ENCODE peak calls at places on chromosomes 12 and 14, in nine cellular contexts. V is GM23338, T is suprapubic skin, F is Panc1, P is GM12892, Z is spleen, Y is HCT116, G is upper lobe of left lung, H is HL-60. B is an unnamed sample.

GRCh38 chr12:55072093-55072492 is 52.3 kb downstream of the NEUROD4 start:
- DNase-seq in P (no peak), G (peak; percentile 36), Z (peak; percentile 92), V (peak; percentile 78), F (no peak), T (no peak), Y (peak; percentile 22), H (peak; percentile 74), B (no peak)

GRCh38 chr14:92863281-92863680 is 59.7 kb upstream of the CHGA start:
- DNase-seq in Y (no peak), Z (no peak), V (no peak), P (no peak), G (no peak), F (no peak), T (no peak), H (no peak), B (no peak)

GRCh38 chr12:70692681-70693288 is 55.6 kb upstream of the PTPRB start:
- DNase-seq in V (peak; percentile 62), Y (peak; percentile 6), Z (no peak), F (no peak), H (no peak), P (no peak), G (no peak), T (no peak), B (no peak)

GRCh38 chr12:74620932-74621331 is 83.3 kb downstream of the ATXN7L3B start:
- DNase-seq in F (no peak), V (no peak), P (no peak), Y (no peak), T (no peak), Z (no peak), G (no peak), H (no peak), B (no peak)

GRCh38 chr12:96907681-96908163 is 665 bp downstream of the NEDD1 start:
- DNase-seq in V (peak; percentile 56), Z (peak; percentile 76), P (no peak), F (no peak), G (no peak), H (peak; percentile 26), T (no peak), Y (no peak), B (no peak)

GRCh38 chr14:84961637-84962036 is 568.3 kb upstream of the FLRT2 start:
- DNase-seq in V (no peak), Y (no peak), T (no peak), H (no peak), F (no peak), P (no peak), G (no peak), Z (no peak), B (no peak)

GRCh38 chr12:57111046-57111698 is at the start of gene STAT6:
- DNase-seq in T (peak; percentile 94), H (peak; percentile 96), Y (no peak), Z (peak; percentile 96), G (no peak), V (peak; percentile 77), P (peak; percentile 75), F (no peak), B (no peak)

GRCh38 chr14:79395061-79395460 is 816.2 kb downstream of the DIO2 start:
- DNase-seq in F (no peak), Y (no peak), H (no peak), V (no peak), P (no peak), G (no peak), T (no peak), Z (no peak), B (no peak)

GRCh38 chr14:49972199-49972671 is 79.4 kb downstream of the ARF6 start:
- DNase-seq in Z (no peak), T (no peak), H (no peak), F (peak; percentile 51), G (no peak), V (no peak), P (no peak), Y (no peak), B (no peak)

GRCh38 chr12:3453947-3454675 is 36.9 kb upstream of the PRMT8 start:
- DNase-seq in H (no peak), T (no peak), G (peak; percentile 63), Y (peak; percentile 70), F (no peak), P (no peak), Z (no peak), V (peak; percentile 29), B (no peak)

GRCh38 chr12:1122803-1123202 is 131.8 kb downstream of the ERC1 start:
- DNase-seq in Z (no peak), P (no peak), T (no peak), F (no peak), Y (no peak), H (peak; percentile 79), G (no peak), V (no peak), B (no peak)

GRCh38 chr12:11836964-11837286 is 187.5 kb downstream of the ETV6 start:
- DNase-seq in Z (no peak), G (no peak), F (no peak), V (no peak), T (no peak), Y (no peak), H (no peak), P (no peak), B (no peak)

GRCh38 chr14:81137316-81137715 is 83.4 kb downstream of the GTF2A1 start:
- DNase-seq in P (no peak), Y (no peak), Z (no peak), G (no peak), V (no peak), T (no peak), H (no peak), F (no peak), B (no peak)

GRCh38 chr14:87745507-87746118 is 247.4 kb downstream of the GALC start:
- DNase-seq in F (peak; percentile 38), G (no peak), H (peak; percentile 45), P (no peak), V (peak; percentile 79), Y (peak; percentile 3), Z (no peak), T (no peak), B (no peak)

GRCh38 chr12:59194794-59195193 is 274.5 kb upstream of the LRIG3 start:
- DNase-seq in Y (no peak), P (no peak), V (peak; percentile 69), Z (no peak), F (no peak), T (no peak), H (no peak), G (no peak), B (no peak)

GRCh38 chr14:104753528-104754212 is 723 bp downstream of the SIVA1 start:
- DNase-seq in Z (no peak), G (peak; percentile 87), P (no peak), F (no peak), T (no peak), H (no peak), Y (no peak), V (peak; percentile 44), B (no peak)

GRCh38 chr14:104751539-104752337 is 1.2 kb upstream of the SIVA1 start:
- DNase-seq in V (no peak), T (no peak), P (no peak), Z (peak; percentile 93), H (peak; percentile 61), F (no peak), G (peak; percentile 91), Y (no peak), B (no peak)

GRCh38 chr14:104752735-104753527 is at the start of gene SIVA1:
- DNase-seq in F (peak; percentile 93), H (peak; percentile 100), Y (peak; percentile 98), P (peak; percentile 100), V (peak; percentile 100), T (peak; percentile 100), Z (peak; percentile 100), G (peak; percentile 100), B (peak; percentile 99)

GRCh38 chr14:104750658-104751057 is 2.3 kb upstream of the SIVA1 start:
- DNase-seq in T (no peak), H (no peak), Y (no peak), F (no peak), G (no peak), Z (peak; percentile 57), P (no peak), V (no peak), B (no peak)

DNA sequence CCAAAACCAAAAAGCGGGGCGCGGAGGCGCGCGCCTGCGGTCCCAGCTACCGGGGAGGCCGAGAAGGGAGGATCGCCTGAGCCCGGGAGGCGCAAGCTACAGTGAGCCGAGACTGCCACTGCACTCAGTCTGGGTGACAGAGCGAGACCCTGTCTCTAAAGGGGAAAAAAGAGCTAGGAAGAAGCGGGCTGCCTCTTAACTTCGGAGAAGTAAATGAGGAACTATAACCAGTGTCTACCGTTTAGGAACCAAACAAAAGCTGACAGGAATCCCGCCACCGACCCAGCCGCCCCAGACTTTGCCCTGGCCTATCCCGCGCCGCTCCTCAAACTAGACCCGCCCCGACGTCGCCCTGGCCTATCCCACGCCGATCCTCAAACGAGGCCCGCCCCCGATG is 611 bp upstream of the SIVA1 start:
- DNase-seq in Y (no peak), Z (no peak), T (no peak), F (no peak), V (no peak), P (no peak), H (no peak), G (no peak), B (no peak)
- TF ChIP-seq POLR2AphosphoS5 in Y (peak; percentile 28), Z (no peak), T (no peak), F (peak; percentile 45), V (no peak), P (peak; percentile 61), H (peak; percentile 79), G (no peak), B (no peak)

DNA sequence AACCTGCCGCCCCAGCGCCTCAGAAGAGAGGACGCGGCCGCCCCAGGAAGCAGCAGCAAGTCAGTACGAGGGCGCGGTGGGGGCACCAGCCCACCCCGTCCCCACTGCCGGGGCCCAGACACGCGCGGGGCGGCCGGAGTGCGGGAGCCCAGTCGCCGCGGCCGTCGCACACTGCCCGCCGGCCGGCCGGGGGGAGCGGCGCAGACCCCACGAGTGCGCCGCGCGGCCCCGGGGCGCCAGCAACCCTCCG is 965 bp downstream of the HMGA2 start:
- DNase-seq in G (no peak), H (no peak), T (no peak), F (no peak), Y (no peak), V (no peak), Z (no peak), P (no peak), B (no peak)
- TF ChIP-seq POLR2AphosphoS5 in G (no peak), H (no peak), T (no peak), F (no peak), Y (no peak), V (no peak), Z (no peak), P (no peak), B (no peak)

DNA sequence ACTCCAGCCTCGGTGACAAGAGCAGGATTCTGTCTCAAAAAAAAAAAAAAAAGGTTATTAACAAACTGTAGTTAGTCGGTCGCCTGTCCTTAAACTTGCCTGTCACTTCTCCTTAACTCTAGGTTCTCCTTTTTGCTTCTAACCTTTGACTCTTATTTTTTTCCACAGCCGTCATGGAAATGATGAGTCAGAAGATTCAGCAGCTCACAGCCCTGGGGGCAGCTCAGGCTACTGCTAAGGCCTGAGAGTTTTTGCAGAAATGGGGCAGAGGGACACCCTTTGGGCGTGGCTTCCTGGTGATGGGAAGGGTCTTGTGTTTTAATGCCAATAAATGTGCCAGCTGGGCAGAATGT is 418 bp upstream of the MYG1 start:
- DNase-seq in G (no peak), Y (peak; percentile 29), F (no peak), Z (no peak), V (no peak), P (no peak), T (no peak), H (peak; percentile 90), B (no peak)
- TF ChIP-seq POLR2AphosphoS5 in G (no peak), Y (no peak), F (no peak), Z (no peak), V (no peak), P (no peak), T (no peak), H (no peak), B (no peak)

GRCh38 chr14:52048132-52048531 is 20.7 kb downstream of the NID2 start:
- DNase-seq in G (no peak), P (no peak), V (no peak), Y (no peak), H (no peak), T (no peak), F (no peak), Z (no peak), B (no peak)
- TF ChIP-seq POLR2AphosphoS5 in G (no peak), P (no peak), V (no peak), Y (no peak), H (no peak), T (no peak), F (no peak), Z (no peak), B (no peak)